ENCODE peak calls at places on chromosomes 5 and 9, in six cellular contexts. One of them, this sample, is unnamed.

GRCh38 chr5:176687881-176688280 is 40.6 kb downstream of the TSPAN17 start:
- DNase-seq in suprapubic skin: no peak
- DNase-seq in choroid plexus epithelial cell: no peak
- DNase-seq in ovary: no peak
- DNase-seq in AG04449: no peak
- DNase-seq in PC-3: no peak
- DNase-seq in this sample: no peak

GRCh38 chr9:77952641-77953341 is 78.8 kb downstream of the GNAQ start:
- DNase-seq in suprapubic skin: no peak
- DNase-seq in choroid plexus epithelial cell: peak
- DNase-seq in ovary: no peak
- DNase-seq in AG04449: no peak
- DNase-seq in PC-3: peak
- DNase-seq in this sample: no peak

GRCh38 chr9:4114569-4115505 is 185.0 kb downstream of the GLIS3 start:
- DNase-seq in suprapubic skin: no peak
- DNase-seq in choroid plexus epithelial cell: peak
- DNase-seq in ovary: no peak
- DNase-seq in AG04449: no peak
- DNase-seq in PC-3: no peak
- DNase-seq in this sample: no peak

GRCh38 chr9:122988141-122988540 is 45.3 kb upstream of the GPR21 start:
- DNase-seq in suprapubic skin: no peak
- DNase-seq in choroid plexus epithelial cell: no peak
- DNase-seq in ovary: no peak
- DNase-seq in AG04449: no peak
- DNase-seq in PC-3: no peak
- DNase-seq in this sample: no peak

GRCh38 chr9:3441197-3441816 is 84.5 kb downstream of the RFX3 start:
- DNase-seq in suprapubic skin: no peak
- DNase-seq in choroid plexus epithelial cell: peak
- DNase-seq in ovary: no peak
- DNase-seq in AG04449: peak
- DNase-seq in PC-3: peak
- DNase-seq in this sample: peak

GRCh38 chr5:118698774-118699173 is 289.6 kb downstream of the DTWD2 start:
- DNase-seq in suprapubic skin: no peak
- DNase-seq in choroid plexus epithelial cell: no peak
- DNase-seq in ovary: no peak
- DNase-seq in AG04449: no peak
- DNase-seq in PC-3: no peak
- DNase-seq in this sample: no peak

GRCh38 chr5:57207681-57208080 is 33.8 kb downstream of the GPBP1 start:
- DNase-seq in suprapubic skin: no peak
- DNase-seq in choroid plexus epithelial cell: no peak
- DNase-seq in ovary: no peak
- DNase-seq in AG04449: no peak
- DNase-seq in PC-3: no peak
- DNase-seq in this sample: no peak

GRCh38 chr9:110578896-110579752 is at the start of gene SVEP1:
- DNase-seq in suprapubic skin: no peak
- DNase-seq in choroid plexus epithelial cell: peak
- DNase-seq in ovary: peak
- DNase-seq in AG04449: no peak
- DNase-seq in PC-3: no peak
- DNase-seq in this sample: no peak

GRCh38 chr9:107174441-107174840 is 108.6 kb upstream of the RAD23B start:
- DNase-seq in suprapubic skin: no peak
- DNase-seq in choroid plexus epithelial cell: peak
- DNase-seq in ovary: no peak
- DNase-seq in AG04449: peak
- DNase-seq in PC-3: no peak
- DNase-seq in this sample: no peak

GRCh38 chr5:10235350-10235749 is 14.3 kb downstream of the ATPSCKMT start:
- DNase-seq in suprapubic skin: no peak
- DNase-seq in choroid plexus epithelial cell: no peak
- DNase-seq in ovary: no peak
- DNase-seq in AG04449: no peak
- DNase-seq in PC-3: peak
- DNase-seq in this sample: no peak

GRCh38 chr5:56737002-56737621 is 78.2 kb upstream of the MAP3K1 start:
- DNase-seq in suprapubic skin: no peak
- DNase-seq in choroid plexus epithelial cell: peak
- DNase-seq in ovary: no peak
- DNase-seq in AG04449: no peak
- DNase-seq in PC-3: peak
- DNase-seq in this sample: no peak

GRCh38 chr5:165881259-165881658 is 2375.8 kb downstream of the MAT2B start:
- DNase-seq in suprapubic skin: no peak
- DNase-seq in choroid plexus epithelial cell: no peak
- DNase-seq in ovary: no peak
- DNase-seq in AG04449: no peak
- DNase-seq in PC-3: peak
- DNase-seq in this sample: no peak
- TF ChIP-seq CTCF in suprapubic skin: no peak
- TF ChIP-seq CTCF in choroid plexus epithelial cell: no peak
- TF ChIP-seq CTCF in ovary: no peak
- TF ChIP-seq CTCF in AG04449: no peak
- TF ChIP-seq CTCF in PC-3: no peak
- TF ChIP-seq CTCF in this sample: no peak

DNA sequence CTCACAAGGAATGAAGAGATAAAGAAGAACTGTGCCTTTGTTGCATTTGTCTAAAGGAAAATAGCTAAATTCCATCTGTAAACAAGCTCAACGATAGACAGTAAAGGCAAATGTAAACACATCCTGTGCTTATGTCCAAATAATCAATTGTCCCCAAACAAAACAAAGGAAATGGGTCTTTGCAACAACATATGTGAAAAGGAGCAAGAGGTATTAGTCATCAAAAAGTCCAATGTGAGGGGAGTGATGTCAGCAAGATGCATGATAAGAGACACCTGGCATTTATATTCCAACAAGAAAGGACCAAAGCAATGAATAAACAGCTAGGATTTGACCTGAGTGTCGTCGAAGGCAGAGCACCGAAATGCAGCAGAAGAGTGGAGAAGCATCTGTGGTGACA is 209.1 kb downstream of the ASTN2 start:
- DNase-seq in suprapubic skin: no peak
- DNase-seq in choroid plexus epithelial cell: peak
- DNase-seq in ovary: no peak
- DNase-seq in AG04449: no peak
- DNase-seq in PC-3: no peak
- DNase-seq in this sample: no peak
- H3K4me3 ChIP-seq in suprapubic skin: no peak
- H3K4me3 ChIP-seq in choroid plexus epithelial cell: no peak
- H3K4me3 ChIP-seq in ovary: no peak
- H3K4me3 ChIP-seq in AG04449: no peak
- H3K4me3 ChIP-seq in PC-3: no peak
- H3K4me3 ChIP-seq in this sample: no peak

DNA sequence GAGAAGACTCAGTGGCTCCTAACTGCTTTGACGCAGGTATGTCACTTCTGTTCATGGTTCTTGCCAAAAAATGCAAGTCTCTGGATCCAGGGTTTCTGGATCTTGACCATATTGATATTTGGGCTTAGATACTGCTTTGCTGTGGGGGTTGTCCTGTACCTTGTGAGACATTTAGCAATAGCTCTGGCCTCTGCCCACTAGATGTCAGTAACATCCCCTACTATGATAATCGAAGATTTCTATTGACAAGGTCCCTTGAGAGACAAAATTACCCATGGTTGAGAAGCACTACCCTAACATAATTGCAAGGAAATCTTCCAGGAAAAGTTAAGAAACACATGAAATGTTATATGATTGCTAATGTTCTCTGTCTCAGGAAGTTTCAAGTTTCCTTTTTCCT is 285.4 kb downstream of the TMEM232 start:
- DNase-seq in suprapubic skin: no peak
- DNase-seq in choroid plexus epithelial cell: peak
- DNase-seq in ovary: no peak
- DNase-seq in AG04449: peak
- DNase-seq in PC-3: peak
- DNase-seq in this sample: peak
- TF ChIP-seq CTCF in suprapubic skin: no peak
- TF ChIP-seq CTCF in choroid plexus epithelial cell: peak
- TF ChIP-seq CTCF in ovary: no peak
- TF ChIP-seq CTCF in AG04449: peak
- TF ChIP-seq CTCF in PC-3: peak
- TF ChIP-seq CTCF in this sample: peak

GRCh38 chr9:85645909-85646627 is 95.7 kb downstream of the AGTPBP1 start:
- DNase-seq in suprapubic skin: no peak
- DNase-seq in choroid plexus epithelial cell: no peak
- DNase-seq in ovary: no peak
- DNase-seq in AG04449: no peak
- DNase-seq in PC-3: no peak
- DNase-seq in this sample: no peak

DNA sequence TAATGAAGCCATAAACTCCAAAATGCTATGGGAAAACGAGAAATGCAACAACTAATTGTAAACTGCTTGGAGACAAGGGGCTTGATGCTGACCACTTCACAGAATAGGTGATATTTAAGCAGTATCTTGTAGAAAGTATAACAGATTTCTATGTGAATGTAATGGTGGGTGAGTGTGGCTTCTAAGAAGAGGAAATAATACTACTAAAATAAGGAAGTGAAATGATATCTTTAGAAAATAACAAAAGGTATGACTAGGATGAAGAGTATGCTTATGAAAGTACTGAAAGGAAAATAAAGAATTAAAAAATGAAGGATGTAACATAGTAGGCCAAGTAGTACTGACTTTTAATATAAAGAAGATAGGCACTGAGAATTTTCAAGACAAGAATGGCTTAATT is 94.2 kb downstream of the AGTPBP1 start:
- DNase-seq in suprapubic skin: no peak
- DNase-seq in choroid plexus epithelial cell: no peak
- DNase-seq in ovary: no peak
- DNase-seq in AG04449: no peak
- DNase-seq in PC-3: no peak
- DNase-seq in this sample: no peak
- H3K4me3 ChIP-seq in suprapubic skin: no peak
- H3K4me3 ChIP-seq in choroid plexus epithelial cell: no peak
- H3K4me3 ChIP-seq in ovary: no peak
- H3K4me3 ChIP-seq in AG04449: no peak
- H3K4me3 ChIP-seq in PC-3: no peak
- H3K4me3 ChIP-seq in this sample: no peak

GRCh38 chr9:34665381-34666250 is 3.2 kb upstream of the CCL27 start:
- DNase-seq in suprapubic skin: peak
- DNase-seq in choroid plexus epithelial cell: peak
- DNase-seq in ovary: peak
- DNase-seq in AG04449: peak
- DNase-seq in PC-3: peak
- DNase-seq in this sample: peak
- TF ChIP-seq CTCF in suprapubic skin: no peak
- TF ChIP-seq CTCF in choroid plexus epithelial cell: no peak
- TF ChIP-seq CTCF in ovary: peak
- TF ChIP-seq CTCF in AG04449: no peak
- TF ChIP-seq CTCF in PC-3: no peak
- TF ChIP-seq CTCF in this sample: no peak

DNA sequence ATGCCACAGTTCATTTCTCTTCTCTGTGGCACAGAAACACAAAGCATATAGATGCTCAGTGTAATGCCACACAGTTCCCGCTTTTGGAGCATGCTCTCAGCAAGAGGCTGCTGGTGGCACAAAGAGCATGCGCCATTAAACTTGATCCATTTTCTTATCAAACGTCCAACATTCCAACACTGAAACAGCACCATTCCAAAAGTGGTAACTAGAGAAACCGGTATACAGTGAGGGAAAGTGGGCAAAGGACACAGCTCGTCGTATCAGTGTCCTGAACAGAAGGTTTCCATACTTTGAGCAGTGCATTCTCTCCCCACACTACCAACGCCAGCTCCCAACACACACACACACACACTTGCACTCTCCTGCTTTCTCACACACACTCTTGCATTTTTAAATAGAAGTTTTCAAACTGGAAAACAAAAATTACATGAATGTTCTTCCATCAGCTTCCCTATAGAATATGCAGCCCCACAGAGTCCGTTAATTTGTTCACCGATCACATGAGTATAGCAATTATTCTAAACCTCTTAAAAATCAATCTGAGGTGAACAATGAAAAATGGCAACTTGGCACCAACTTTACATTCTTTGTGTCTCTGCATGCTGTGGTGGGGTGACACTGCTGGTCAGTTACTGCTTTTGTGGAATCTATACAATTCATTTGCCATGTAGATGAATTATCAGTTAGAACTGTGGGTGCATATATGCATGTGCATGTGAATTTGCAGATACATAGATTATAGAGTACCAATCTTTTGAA is 5.8 kb downstream of the NFIB start:
- DNase-seq in suprapubic skin: no peak
- DNase-seq in choroid plexus epithelial cell: no peak
- DNase-seq in ovary: no peak
- DNase-seq in AG04449: no peak
- DNase-seq in PC-3: no peak
- DNase-seq in this sample: no peak
- H3K4me3 ChIP-seq in suprapubic skin: peak
- H3K4me3 ChIP-seq in choroid plexus epithelial cell: no peak
- H3K4me3 ChIP-seq in ovary: no peak
- H3K4me3 ChIP-seq in AG04449: no peak
- H3K4me3 ChIP-seq in PC-3: no peak
- H3K4me3 ChIP-seq in this sample: no peak

DNA sequence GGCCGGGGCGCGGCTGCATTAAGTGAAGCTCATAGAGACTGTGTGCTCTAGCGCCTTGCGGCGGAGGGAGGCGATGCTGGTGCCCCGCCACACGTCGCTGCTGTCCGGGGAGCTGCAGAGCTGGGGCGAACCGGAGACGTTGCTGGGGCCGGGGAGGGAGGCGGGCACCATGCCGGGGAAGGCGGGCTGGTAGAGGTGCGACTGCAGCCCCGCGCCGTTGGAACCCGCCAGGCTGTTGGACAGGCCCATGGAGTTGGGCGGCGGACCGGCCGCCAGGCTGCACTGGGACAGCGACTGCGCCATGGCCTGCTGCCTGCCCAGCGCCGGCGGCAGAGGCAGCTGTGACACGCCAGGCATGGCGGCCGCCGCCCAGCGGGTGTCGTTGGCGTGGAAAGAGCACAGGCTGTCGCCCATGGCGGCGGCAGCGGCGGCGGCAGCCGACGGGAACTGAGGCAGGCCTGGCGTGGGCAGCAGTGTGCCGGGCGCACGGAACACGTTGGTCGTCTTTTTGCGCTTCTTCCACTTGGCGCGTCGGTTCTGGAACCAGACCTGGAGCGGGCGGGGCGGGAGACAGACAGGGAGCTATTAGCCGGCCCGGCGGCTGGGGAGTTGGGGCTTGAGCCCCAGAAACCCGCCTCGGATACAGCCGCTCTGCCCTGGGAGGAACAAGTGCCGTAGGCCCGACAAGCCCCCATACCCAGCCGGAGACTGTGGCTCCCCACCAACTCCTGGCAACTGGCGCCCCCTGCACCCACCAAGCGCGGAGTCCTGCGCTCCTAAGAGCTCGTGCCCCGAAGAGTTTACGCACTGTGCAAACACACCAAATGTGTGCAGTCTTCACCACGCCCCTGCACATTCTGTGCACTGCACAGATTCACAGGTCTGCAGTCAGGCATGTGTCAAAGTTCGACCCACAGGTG is 8.0 kb downstream of the OTP start:
- DNase-seq in suprapubic skin: no peak
- DNase-seq in choroid plexus epithelial cell: no peak
- DNase-seq in ovary: no peak
- DNase-seq in AG04449: no peak
- DNase-seq in PC-3: peak
- DNase-seq in this sample: no peak
- TF ChIP-seq CTCF in suprapubic skin: peak
- TF ChIP-seq CTCF in choroid plexus epithelial cell: no peak
- TF ChIP-seq CTCF in ovary: no peak
- TF ChIP-seq CTCF in AG04449: peak
- TF ChIP-seq CTCF in PC-3: no peak
- TF ChIP-seq CTCF in this sample: peak